ENCODE peak calls at places on chromosomes 16 and 17, in seven cellular contexts. A is vagina, X is GM12891, Y is HL-60, G is sigmoid colon, N is transverse colon, M is HCT116. F is an unnamed sample.
A peak's percentile ranks its signal among the peaks of the same experiment; 100 is the strongest.

GRCh38 chr17:74192950-74193781 is 10.3 kb upstream of the RPL38 start:
- DNase-seq in N (peak; percentile 62), X (no peak), M (no peak), A (no peak), G (peak; percentile 90), Y (peak; percentile 79), F (no peak)

GRCh38 chr16:10097273-10097672 is 85.0 kb downstream of the GRIN2A start:
- DNase-seq in G (no peak), N (no peak), X (no peak), Y (no peak), A (no peak), M (no peak), F (no peak)

GRCh38 chr16:66419527-66419926 is 7.6 kb upstream of the BEAN1 start:
- DNase-seq in X (no peak), Y (no peak), N (no peak), M (no peak), G (peak; percentile 21), A (no peak), F (no peak)

GRCh38 chr17:80646328-80646727 is 101.7 kb downstream of the RPTOR start:
- DNase-seq in A (no peak), X (no peak), G (no peak), M (no peak), N (no peak), Y (no peak), F (no peak)

GRCh38 chr17:7560172-7561027 is 1.3 kb upstream of the SENP3 start:
- DNase-seq in A (peak; percentile 88), X (peak; percentile 61), Y (peak; percentile 67), G (peak; percentile 86), N (peak; percentile 87), M (no peak), F (no peak)

GRCh38 chr17:62713096-62713870 is 85.8 kb downstream of the MRC2 start:
- DNase-seq in G (no peak), A (no peak), X (no peak), N (no peak), Y (no peak), M (no peak), F (no peak)

GRCh38 chr16:19379838-19380237 is 37.8 kb upstream of the TMC5 start:
- DNase-seq in M (no peak), G (no peak), X (no peak), N (no peak), A (no peak), Y (no peak), F (no peak)

GRCh38 chr17:32288600-32288999 is 23.0 kb downstream of the RHBDL3 start:
- DNase-seq in A (no peak), G (no peak), Y (peak; percentile 79), M (no peak), X (no peak), N (no peak), F (no peak)

GRCh38 chr16:89170346-89171215 is 967 bp upstream of the CDH15 start:
- DNase-seq in A (no peak), N (peak; percentile 73), G (no peak), M (peak; percentile 57), X (no peak), Y (no peak), F (peak; percentile 82)

GRCh38 chr16:72753883-72754282 is 294.0 kb downstream of the ZFHX3 start:
- DNase-seq in X (no peak), M (no peak), N (no peak), Y (no peak), A (no peak), G (no peak), F (no peak)

GRCh38 chr17:7380321-7380720 is 568 bp upstream of the TNK1 start:
- DNase-seq in G (peak; percentile 91), X (no peak), M (no peak), N (peak; percentile 68), Y (no peak), A (no peak), F (no peak)

GRCh38 chr17:48470388-48471034 is 40.5 kb upstream of the SKAP1 start:
- DNase-seq in X (no peak), G (no peak), Y (no peak), N (no peak), M (peak; percentile 64), A (no peak), F (no peak)

GRCh38 chr17:16462070-16462864 is 29.7 kb downstream of the LRRC75A start:
- DNase-seq in G (no peak), N (no peak), A (no peak), M (no peak), Y (no peak), X (no peak), F (no peak)

GRCh38 chr17:16461606-16461866 is 30.5 kb downstream of the LRRC75A start:
- DNase-seq in Y (no peak), G (no peak), X (no peak), M (no peak), A (no peak), N (no peak), F (no peak)

GRCh38 chr17:16464001-16464640 is 27.9 kb downstream of the LRRC75A start:
- DNase-seq in N (no peak), M (no peak), A (no peak), Y (no peak), G (no peak), X (no peak), F (no peak)

GRCh38 chr17:16464641-16465312 is 27.2 kb downstream of the LRRC75A start:
- DNase-seq in N (peak; percentile 65), M (no peak), X (no peak), G (no peak), Y (no peak), A (no peak), F (no peak)

GRCh38 chr17:16463341-16464000 is 28.5 kb downstream of the LRRC75A start:
- DNase-seq in N (peak; percentile 90), A (no peak), Y (no peak), M (no peak), G (no peak), X (no peak), F (peak; percentile 85)
- TF ChIP-seq POLR2AphosphoS5 in N (no peak), A (no peak), Y (no peak), M (no peak), G (no peak), X (no peak), F (peak; percentile 64)

DNA sequence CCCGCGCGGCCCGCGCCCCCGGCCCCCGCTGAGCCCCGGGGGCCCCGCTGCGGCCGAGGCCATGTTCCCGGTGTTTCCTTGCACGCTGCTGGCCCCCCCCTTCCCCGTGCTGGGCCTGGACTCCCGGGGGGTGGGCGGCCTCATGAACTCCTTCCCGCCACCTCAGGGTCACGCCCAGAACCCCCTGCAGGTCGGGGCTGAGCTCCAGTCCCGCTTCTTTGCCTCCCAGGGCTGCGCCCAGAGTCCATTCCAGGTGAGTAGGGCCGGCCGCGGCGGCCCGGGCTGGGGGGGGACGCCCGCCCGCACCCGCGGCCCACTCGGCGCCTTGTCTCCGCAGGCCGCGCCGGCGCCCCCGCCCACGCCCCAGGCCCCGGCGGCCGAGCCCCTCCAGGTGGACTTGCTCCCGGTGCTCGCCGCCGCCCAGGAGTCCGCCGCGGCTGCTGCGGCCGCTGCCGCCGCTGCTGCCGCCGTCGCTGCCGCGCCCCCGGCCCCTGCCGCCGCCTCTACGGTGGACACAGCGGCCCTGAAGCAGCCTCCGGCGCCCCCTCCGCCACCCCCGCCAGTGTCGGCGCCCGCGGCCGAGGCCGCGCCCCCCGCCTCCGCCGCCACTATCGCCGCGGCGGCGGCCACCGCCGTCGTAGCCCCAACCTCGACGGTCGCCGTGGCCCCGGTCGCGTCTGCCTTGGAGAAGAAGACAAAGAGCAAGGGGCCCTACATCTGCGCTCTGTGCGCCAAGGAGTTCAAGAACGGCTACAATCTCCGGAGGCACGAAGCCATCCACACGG is 504 bp downstream of the MAZ start:
- DNase-seq in A (no peak), G (peak; percentile 84), N (peak; percentile 64), M (no peak), X (no peak), Y (peak; percentile 69), F (peak; percentile 93)
- TF ChIP-seq POLR2AphosphoS5 in A (no peak), G (no peak), N (no peak), M (peak; percentile 59), X (peak; percentile 50), Y (peak; percentile 72), F (no peak)

DNA sequence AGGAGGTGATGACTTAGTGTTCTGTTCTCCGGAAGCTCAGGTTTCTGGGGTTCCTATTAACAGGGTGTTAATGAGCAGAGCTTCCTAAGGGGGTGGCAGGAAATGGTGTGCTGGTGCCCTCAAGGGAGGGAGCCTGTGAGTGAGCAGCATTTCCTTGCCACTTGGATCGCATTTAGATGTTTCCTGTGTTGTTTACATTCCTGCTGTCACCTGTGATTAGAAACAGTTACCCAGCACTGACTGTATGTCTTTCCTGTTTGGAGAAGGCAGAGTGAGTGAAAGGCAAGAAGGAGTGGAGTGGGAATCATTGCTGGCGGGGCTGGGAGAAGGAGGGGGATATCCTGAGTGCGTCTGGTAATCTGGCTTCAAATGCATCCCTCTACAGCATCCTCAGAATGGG is 214.6 kb downstream of the CCDC182 start:
- DNase-seq in A (no peak), N (no peak), X (no peak), Y (no peak), M (no peak), G (no peak), F (no peak)
- TF ChIP-seq POLR2AphosphoS5 in A (no peak), N (peak; percentile 56), X (no peak), Y (no peak), M (no peak), G (peak; percentile 66), F (no peak)

DNA sequence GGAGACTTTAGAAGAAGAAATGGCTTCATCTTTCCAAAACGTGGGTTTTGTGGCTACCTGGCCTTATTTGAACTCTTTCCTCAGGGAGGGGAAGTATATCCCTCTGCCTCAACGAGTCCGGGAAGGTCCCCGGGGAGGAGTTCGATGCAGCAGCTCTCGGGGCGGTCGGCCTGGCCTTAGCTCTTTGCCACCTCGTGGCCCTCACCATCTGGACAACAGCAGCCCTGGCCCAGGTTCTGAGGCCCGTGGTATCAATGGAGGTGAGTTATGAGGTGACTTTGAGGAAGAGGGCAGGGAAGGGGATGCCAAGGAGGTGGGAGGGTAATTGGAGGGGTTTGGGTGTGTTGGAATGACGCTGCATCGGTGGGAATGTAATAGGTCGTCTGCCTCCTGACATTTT is 7.7 kb downstream of the ATXN2L start:
- DNase-seq in X (no peak), M (no peak), Y (no peak), G (no peak), A (no peak), N (no peak), F (no peak)
- TF ChIP-seq POLR2AphosphoS5 in X (no peak), M (no peak), Y (no peak), G (no peak), A (no peak), N (no peak), F (peak; percentile 14)

GRCh38 chr16:23678430-23679273 is at the start of gene PLK1:
- DNase-seq in G (peak; percentile 79), M (peak; percentile 76), X (peak; percentile 91), Y (peak; percentile 89), A (no peak), N (peak; percentile 83), F (peak; percentile 92)
- TF ChIP-seq POLR2AphosphoS5 in G (peak; percentile 38), M (peak; percentile 72), X (peak; percentile 43), Y (peak; percentile 76), A (peak; percentile 44), N (no peak), F (peak; percentile 63)

GRCh38 chr17:38852771-38853291 is 690 bp downstream of the RPL23 start:
- DNase-seq in G (no peak), Y (no peak), A (no peak), N (no peak), X (no peak), M (no peak), F (no peak)
- TF ChIP-seq POLR2AphosphoS5 in G (no peak), Y (no peak), A (no peak), N (no peak), X (no peak), M (peak; percentile 24), F (no peak)

DNA sequence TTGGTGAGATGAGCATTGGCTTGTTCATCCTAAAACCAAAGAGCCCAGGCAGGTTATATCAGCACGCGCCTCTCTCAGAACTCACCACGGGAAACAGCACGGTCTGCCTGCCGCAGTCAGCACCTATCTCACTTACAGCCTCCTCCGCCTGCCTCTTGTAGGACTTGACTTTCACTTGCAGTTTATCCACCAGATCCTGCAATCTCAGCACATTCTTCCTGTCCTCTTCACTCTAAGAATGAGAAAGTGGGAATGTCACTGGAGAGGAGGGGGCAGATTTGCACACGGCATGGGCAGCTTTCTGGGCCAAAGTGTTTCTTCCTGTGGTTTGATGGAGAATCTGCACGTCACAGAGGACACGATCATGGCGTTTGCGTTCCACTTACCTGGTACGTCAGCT is 27.4 kb downstream of the MYH3 start:
- DNase-seq in Y (no peak), A (no peak), X (no peak), M (no peak), G (no peak), N (no peak), F (peak; percentile 39)
- TF ChIP-seq POLR2AphosphoS5 in Y (no peak), A (no peak), X (no peak), M (no peak), G (no peak), N (no peak), F (no peak)

F was measured in spleen.